ENCODE peak calls at places on chromosomes 6 and 20, in eight cellular contexts. One of them, this sample, is unnamed.

GRCh38 chr6:163739968-163740367 is 325.4 kb downstream of the QKI start:
- DNase-seq in type B pancreatic cell: no peak
- DNase-seq in left ventricle myocardium inferior: no peak
- DNase-seq in HEK293T: no peak
- DNase-seq in mammary epithelial cell: no peak
- DNase-seq in B cell: no peak
- DNase-seq in HS-5: no peak
- DNase-seq in ELF-1: no peak
- DNase-seq in this sample: no peak

GRCh38 chr6:108080010-108080780 is 5.7 kb upstream of the OSTM1 start:
- DNase-seq in type B pancreatic cell: no peak
- DNase-seq in left ventricle myocardium inferior: no peak
- DNase-seq in HEK293T: no peak
- DNase-seq in mammary epithelial cell: peak; percentile 18
- DNase-seq in B cell: no peak
- DNase-seq in HS-5: no peak
- DNase-seq in ELF-1: peak; percentile 93
- DNase-seq in this sample: no peak

GRCh38 chr20:41087777-41088176 is 49.6 kb upstream of the PLCG1 start:
- DNase-seq in type B pancreatic cell: no peak
- DNase-seq in left ventricle myocardium inferior: no peak
- DNase-seq in HEK293T: no peak
- DNase-seq in mammary epithelial cell: no peak
- DNase-seq in B cell: no peak
- DNase-seq in HS-5: no peak
- DNase-seq in ELF-1: no peak
- DNase-seq in this sample: no peak

GRCh38 chr6:11207199-11207968 is 25.1 kb downstream of the NEDD9 start:
- DNase-seq in type B pancreatic cell: no peak
- DNase-seq in left ventricle myocardium inferior: peak; percentile 38
- DNase-seq in HEK293T: no peak
- DNase-seq in mammary epithelial cell: peak; percentile 99
- DNase-seq in B cell: no peak
- DNase-seq in HS-5: peak; percentile 97
- DNase-seq in ELF-1: no peak
- DNase-seq in this sample: peak; percentile 95

GRCh38 chr6:98514073-98514720 is 320.2 kb upstream of the POU3F2 start:
- DNase-seq in type B pancreatic cell: no peak
- DNase-seq in left ventricle myocardium inferior: no peak
- DNase-seq in HEK293T: no peak
- DNase-seq in mammary epithelial cell: no peak
- DNase-seq in B cell: no peak
- DNase-seq in HS-5: no peak
- DNase-seq in ELF-1: no peak
- DNase-seq in this sample: no peak

GRCh38 chr6:88963139-88964090 is at the start of gene RNGTT:
- DNase-seq in type B pancreatic cell: peak; percentile 99
- DNase-seq in left ventricle myocardium inferior: peak; percentile 99
- DNase-seq in HEK293T: peak; percentile 98
- DNase-seq in mammary epithelial cell: peak; percentile 98
- DNase-seq in B cell: peak; percentile 94
- DNase-seq in HS-5: peak; percentile 83
- DNase-seq in ELF-1: peak; percentile 99
- DNase-seq in this sample: peak; percentile 81

GRCh38 chr6:3727593-3728108 is 23.9 kb downstream of the PXDC1 start:
- DNase-seq in type B pancreatic cell: no peak
- DNase-seq in left ventricle myocardium inferior: no peak
- DNase-seq in HEK293T: no peak
- DNase-seq in mammary epithelial cell: no peak
- DNase-seq in B cell: no peak
- DNase-seq in HS-5: no peak
- DNase-seq in ELF-1: no peak
- DNase-seq in this sample: no peak

GRCh38 chr20:13119583-13119982 is 101.5 kb upstream of the ISM1 start:
- DNase-seq in type B pancreatic cell: no peak
- DNase-seq in left ventricle myocardium inferior: no peak
- DNase-seq in HEK293T: peak; percentile 58
- DNase-seq in mammary epithelial cell: peak; percentile 57
- DNase-seq in B cell: peak; percentile 30
- DNase-seq in HS-5: no peak
- DNase-seq in ELF-1: peak; percentile 60
- DNase-seq in this sample: no peak

GRCh38 chr6:5205877-5206840 is 54.6 kb downstream of the LYRM4 start:
- DNase-seq in type B pancreatic cell: no peak
- DNase-seq in left ventricle myocardium inferior: peak; percentile 67
- DNase-seq in HEK293T: peak; percentile 17
- DNase-seq in mammary epithelial cell: peak; percentile 47
- DNase-seq in B cell: no peak
- DNase-seq in HS-5: no peak
- DNase-seq in ELF-1: peak; percentile 22
- DNase-seq in this sample: no peak

GRCh38 chr20:860891-861290 is 27.4 kb downstream of the FAM110A start:
- DNase-seq in type B pancreatic cell: no peak
- DNase-seq in left ventricle myocardium inferior: no peak
- DNase-seq in HEK293T: no peak
- DNase-seq in mammary epithelial cell: peak; percentile 51
- DNase-seq in B cell: no peak
- DNase-seq in HS-5: no peak
- DNase-seq in ELF-1: no peak
- DNase-seq in this sample: no peak

GRCh38 chr6:152248987-152249386 is 388.2 kb downstream of the SYNE1 start:
- DNase-seq in type B pancreatic cell: no peak
- DNase-seq in left ventricle myocardium inferior: no peak
- DNase-seq in HEK293T: no peak
- DNase-seq in mammary epithelial cell: no peak
- DNase-seq in B cell: no peak
- DNase-seq in HS-5: no peak
- DNase-seq in ELF-1: no peak
- DNase-seq in this sample: no peak

GRCh38 chr20:64067733-64068307 is 4.8 kb downstream of the TCEA2 start:
- DNase-seq in type B pancreatic cell: no peak
- DNase-seq in left ventricle myocardium inferior: no peak
- DNase-seq in HEK293T: no peak
- DNase-seq in mammary epithelial cell: no peak
- DNase-seq in B cell: no peak
- DNase-seq in HS-5: no peak
- DNase-seq in ELF-1: no peak
- DNase-seq in this sample: no peak

GRCh38 chr20:47274449-47275108 is 81.9 kb downstream of the ZMYND8 start:
- DNase-seq in type B pancreatic cell: no peak
- DNase-seq in left ventricle myocardium inferior: no peak
- DNase-seq in HEK293T: no peak
- DNase-seq in mammary epithelial cell: peak; percentile 94
- DNase-seq in B cell: no peak
- DNase-seq in HS-5: peak; percentile 100
- DNase-seq in ELF-1: no peak
- DNase-seq in this sample: peak; percentile 87

GRCh38 chr6:53009056-53009455 is 14.0 kb upstream of the GSTA4 start:
- DNase-seq in type B pancreatic cell: no peak
- DNase-seq in left ventricle myocardium inferior: no peak
- DNase-seq in HEK293T: no peak
- DNase-seq in mammary epithelial cell: no peak
- DNase-seq in B cell: no peak
- DNase-seq in HS-5: no peak
- DNase-seq in ELF-1: no peak
- DNase-seq in this sample: no peak

GRCh38 chr20:1802385-1803215 is 92.6 kb upstream of the SIRPA start:
- DNase-seq in type B pancreatic cell: peak; percentile 72
- DNase-seq in left ventricle myocardium inferior: peak; percentile 65
- DNase-seq in HEK293T: peak; percentile 77
- DNase-seq in mammary epithelial cell: peak; percentile 52
- DNase-seq in B cell: peak; percentile 85
- DNase-seq in HS-5: no peak
- DNase-seq in ELF-1: peak; percentile 87
- DNase-seq in this sample: no peak

GRCh38 chr20:9353916-9354276 is 160.5 kb upstream of the LAMP5 start:
- DNase-seq in type B pancreatic cell: no peak
- DNase-seq in left ventricle myocardium inferior: no peak
- DNase-seq in HEK293T: no peak
- DNase-seq in mammary epithelial cell: no peak
- DNase-seq in B cell: no peak
- DNase-seq in HS-5: no peak
- DNase-seq in ELF-1: no peak
- DNase-seq in this sample: no peak

GRCh38 chr6:120410586-120410985 is 923.7 kb downstream of the TBC1D32 start:
- DNase-seq in type B pancreatic cell: no peak
- DNase-seq in left ventricle myocardium inferior: no peak
- DNase-seq in HEK293T: no peak
- DNase-seq in mammary epithelial cell: peak; percentile 0
- DNase-seq in B cell: no peak
- DNase-seq in HS-5: no peak
- DNase-seq in ELF-1: no peak
- DNase-seq in this sample: no peak

GRCh38 chr6:90144396-90144795 is 152.2 kb downstream of the BACH2 start:
- DNase-seq in type B pancreatic cell: no peak
- DNase-seq in left ventricle myocardium inferior: no peak
- DNase-seq in HEK293T: no peak
- DNase-seq in mammary epithelial cell: peak; percentile 42
- DNase-seq in B cell: no peak
- DNase-seq in HS-5: no peak
- DNase-seq in ELF-1: no peak
- DNase-seq in this sample: no peak

GRCh38 chr20:39398656-39399055 is 436.5 kb downstream of the DHX35 start:
- DNase-seq in type B pancreatic cell: no peak
- DNase-seq in left ventricle myocardium inferior: no peak
- DNase-seq in HEK293T: no peak
- DNase-seq in mammary epithelial cell: no peak
- DNase-seq in B cell: no peak
- DNase-seq in HS-5: no peak
- DNase-seq in ELF-1: no peak
- DNase-seq in this sample: no peak

GRCh38 chr6:126064994-126065401 is 78.7 kb downstream of the TRMT11 start:
- DNase-seq in type B pancreatic cell: no peak
- DNase-seq in left ventricle myocardium inferior: no peak
- DNase-seq in HEK293T: peak; percentile 45
- DNase-seq in mammary epithelial cell: no peak
- DNase-seq in B cell: no peak
- DNase-seq in HS-5: no peak
- DNase-seq in ELF-1: no peak
- DNase-seq in this sample: no peak

GRCh38 chr6:113630738-113631535 is 226.2 kb upstream of the MARCKS start:
- DNase-seq in type B pancreatic cell: no peak
- DNase-seq in left ventricle myocardium inferior: no peak
- DNase-seq in HEK293T: no peak
- DNase-seq in mammary epithelial cell: peak; percentile 79
- DNase-seq in B cell: peak; percentile 50
- DNase-seq in HS-5: no peak
- DNase-seq in ELF-1: no peak
- DNase-seq in this sample: no peak

GRCh38 chr20:1003920-1004697 is 2.0 kb upstream of the RSPO4 start:
- DNase-seq in type B pancreatic cell: no peak
- DNase-seq in left ventricle myocardium inferior: no peak
- DNase-seq in HEK293T: no peak
- DNase-seq in mammary epithelial cell: no peak
- DNase-seq in B cell: no peak
- DNase-seq in HS-5: no peak
- DNase-seq in ELF-1: no peak
- DNase-seq in this sample: no peak

GRCh38 chr6:76790881-76791280 is 672.4 kb downstream of the HTR1B start:
- DNase-seq in type B pancreatic cell: no peak
- DNase-seq in left ventricle myocardium inferior: no peak
- DNase-seq in HEK293T: no peak
- DNase-seq in mammary epithelial cell: no peak
- DNase-seq in B cell: no peak
- DNase-seq in HS-5: peak; percentile 22
- DNase-seq in ELF-1: no peak
- DNase-seq in this sample: no peak

GRCh38 chr6:168226095-168226781 is 93.3 kb downstream of the DACT2 start:
- DNase-seq in type B pancreatic cell: no peak
- DNase-seq in left ventricle myocardium inferior: no peak
- DNase-seq in HEK293T: no peak
- DNase-seq in mammary epithelial cell: no peak
- DNase-seq in B cell: no peak
- DNase-seq in HS-5: no peak
- DNase-seq in ELF-1: no peak
- DNase-seq in this sample: no peak

GRCh38 chr6:332671-333070 is 40.4 kb downstream of the DUSP22 start:
- DNase-seq in type B pancreatic cell: no peak
- DNase-seq in left ventricle myocardium inferior: no peak
- DNase-seq in HEK293T: no peak
- DNase-seq in mammary epithelial cell: peak; percentile 20
- DNase-seq in B cell: no peak
- DNase-seq in HS-5: peak; percentile 10
- DNase-seq in ELF-1: no peak
- DNase-seq in this sample: no peak

GRCh38 chr20:17571153-17571527 is 1.3 kb downstream of the DSTN start:
- DNase-seq in type B pancreatic cell: no peak
- DNase-seq in left ventricle myocardium inferior: no peak
- DNase-seq in HEK293T: no peak
- DNase-seq in mammary epithelial cell: no peak
- DNase-seq in B cell: no peak
- DNase-seq in HS-5: no peak
- DNase-seq in ELF-1: no peak
- DNase-seq in this sample: no peak

GRCh38 chr6:46996860-46997641 is 45.1 kb downstream of the ADGRF1 start:
- DNase-seq in type B pancreatic cell: no peak
- DNase-seq in left ventricle myocardium inferior: no peak
- DNase-seq in HEK293T: no peak
- DNase-seq in mammary epithelial cell: peak; percentile 55
- DNase-seq in B cell: no peak
- DNase-seq in HS-5: no peak
- DNase-seq in ELF-1: no peak
- DNase-seq in this sample: no peak

GRCh38 chr6:63923139-63923739 is 287.6 kb downstream of the PHF3 start:
- DNase-seq in type B pancreatic cell: no peak
- DNase-seq in left ventricle myocardium inferior: no peak
- DNase-seq in HEK293T: peak; percentile 40
- DNase-seq in mammary epithelial cell: peak; percentile 7
- DNase-seq in B cell: peak; percentile 26
- DNase-seq in HS-5: peak; percentile 20
- DNase-seq in ELF-1: no peak
- DNase-seq in this sample: no peak

GRCh38 chr20:49909499-49910339 is 5.6 kb downstream of the SPATA2 start:
- DNase-seq in type B pancreatic cell: no peak
- DNase-seq in left ventricle myocardium inferior: no peak
- DNase-seq in HEK293T: peak; percentile 75
- DNase-seq in mammary epithelial cell: no peak
- DNase-seq in B cell: no peak
- DNase-seq in HS-5: no peak
- DNase-seq in ELF-1: peak; percentile 69
- DNase-seq in this sample: no peak